ENCODE peak calls at places on chromosomes 5 and 9, in six cellular contexts. One of them, this sample, is unnamed.

GRCh38 chr5:139482050-139482889 is at the start of gene STING1:
- DNase-seq in A549: no peak
- DNase-seq in progenitor cell of endocrine pancreas: no peak
- DNase-seq in GM06990: peak
- DNase-seq in cardiac muscle cell: peak
- DNase-seq in foreskin keratinocyte: peak
- DNase-seq in this sample: peak

GRCh38 chr5:42874621-42875198 is 63.0 kb upstream of the SELENOP start:
- DNase-seq in GM06990: no peak
- DNase-seq in progenitor cell of endocrine pancreas: no peak
- DNase-seq in foreskin keratinocyte: no peak
- DNase-seq in A549: no peak
- DNase-seq in cardiac muscle cell: no peak
- DNase-seq in this sample: no peak

GRCh38 chr9:108161520-108161919 is 672.0 kb upstream of the KLF4 start:
- DNase-seq in cardiac muscle cell: no peak
- DNase-seq in GM06990: no peak
- DNase-seq in progenitor cell of endocrine pancreas: no peak
- DNase-seq in foreskin keratinocyte: no peak
- DNase-seq in A549: no peak
- DNase-seq in this sample: no peak

GRCh38 chr9:122158202-122158601 is 1.4 kb downstream of the NDUFA8 start:
- DNase-seq in progenitor cell of endocrine pancreas: no peak
- DNase-seq in cardiac muscle cell: peak
- DNase-seq in GM06990: peak
- DNase-seq in foreskin keratinocyte: peak
- DNase-seq in A549: peak
- DNase-seq in this sample: no peak

GRCh38 chr5:146461319-146461718 is 14.2 kb downstream of the TCERG1 start:
- DNase-seq in foreskin keratinocyte: no peak
- DNase-seq in A549: no peak
- DNase-seq in cardiac muscle cell: peak
- DNase-seq in GM06990: no peak
- DNase-seq in progenitor cell of endocrine pancreas: no peak
- DNase-seq in this sample: no peak

GRCh38 chr5:128135286-128135685 is 51.7 kb downstream of the SLC12A2 start:
- DNase-seq in A549: no peak
- DNase-seq in cardiac muscle cell: no peak
- DNase-seq in foreskin keratinocyte: no peak
- DNase-seq in GM06990: no peak
- DNase-seq in progenitor cell of endocrine pancreas: no peak
- DNase-seq in this sample: no peak

GRCh38 chr5:76703707-76704106 is 12.2 kb upstream of the F2R start:
- DNase-seq in foreskin keratinocyte: no peak
- DNase-seq in progenitor cell of endocrine pancreas: no peak
- DNase-seq in cardiac muscle cell: no peak
- DNase-seq in GM06990: no peak
- DNase-seq in A549: no peak
- DNase-seq in this sample: no peak

GRCh38 chr5:1138445-1139207 is 26.8 kb upstream of the SLC12A7 start:
- DNase-seq in progenitor cell of endocrine pancreas: no peak
- DNase-seq in foreskin keratinocyte: no peak
- DNase-seq in A549: no peak
- DNase-seq in cardiac muscle cell: no peak
- DNase-seq in GM06990: no peak
- DNase-seq in this sample: no peak

GRCh38 chr5:84816746-84817547 is 432.3 kb upstream of the EDIL3 start:
- DNase-seq in foreskin keratinocyte: peak
- DNase-seq in cardiac muscle cell: peak
- DNase-seq in progenitor cell of endocrine pancreas: no peak
- DNase-seq in A549: no peak
- DNase-seq in GM06990: no peak
- DNase-seq in this sample: no peak

GRCh38 chr5:114450516-114450909 is 88.6 kb downstream of the KCNN2 start:
- DNase-seq in cardiac muscle cell: peak
- DNase-seq in GM06990: no peak
- DNase-seq in A549: no peak
- DNase-seq in progenitor cell of endocrine pancreas: no peak
- DNase-seq in foreskin keratinocyte: no peak
- DNase-seq in this sample: no peak

GRCh38 chr5:150156540-150156939 is 895 bp upstream of the PDGFRB start:
- DNase-seq in A549: no peak
- DNase-seq in progenitor cell of endocrine pancreas: no peak
- DNase-seq in cardiac muscle cell: no peak
- DNase-seq in GM06990: no peak
- DNase-seq in foreskin keratinocyte: no peak
- DNase-seq in this sample: no peak

GRCh38 chr5:58854396-58854795 is 271.5 kb downstream of the RAB3C start:
- DNase-seq in progenitor cell of endocrine pancreas: no peak
- DNase-seq in A549: no peak
- DNase-seq in foreskin keratinocyte: no peak
- DNase-seq in GM06990: no peak
- DNase-seq in cardiac muscle cell: peak
- DNase-seq in this sample: no peak

GRCh38 chr5:77662615-77663014 is 24.1 kb upstream of the OTP start:
- DNase-seq in progenitor cell of endocrine pancreas: no peak
- DNase-seq in A549: no peak
- DNase-seq in cardiac muscle cell: no peak
- DNase-seq in GM06990: peak
- DNase-seq in foreskin keratinocyte: no peak
- DNase-seq in this sample: no peak

GRCh38 chr5:171845857-171846785 is 60.5 kb downstream of the SMIM23 start:
- DNase-seq in A549: peak
- DNase-seq in GM06990: no peak
- DNase-seq in cardiac muscle cell: peak
- DNase-seq in foreskin keratinocyte: no peak
- DNase-seq in progenitor cell of endocrine pancreas: no peak
- DNase-seq in this sample: no peak
- TF ChIP-seq CTCF in A549: peak
- TF ChIP-seq CTCF in GM06990: no peak
- TF ChIP-seq CTCF in cardiac muscle cell: peak
- TF ChIP-seq CTCF in foreskin keratinocyte: peak
- TF ChIP-seq CTCF in progenitor cell of endocrine pancreas: no peak
- TF ChIP-seq CTCF in this sample: no peak

GRCh38 chr5:56311306-56311904 is 78.3 kb upstream of the ANKRD55 start:
- DNase-seq in progenitor cell of endocrine pancreas: no peak
- DNase-seq in cardiac muscle cell: no peak
- DNase-seq in foreskin keratinocyte: no peak
- DNase-seq in GM06990: no peak
- DNase-seq in A549: no peak
- DNase-seq in this sample: no peak

GRCh38 chr5:56316302-56316994 is 83.3 kb upstream of the ANKRD55 start:
- DNase-seq in progenitor cell of endocrine pancreas: no peak
- DNase-seq in foreskin keratinocyte: no peak
- DNase-seq in cardiac muscle cell: no peak
- DNase-seq in A549: no peak
- DNase-seq in GM06990: no peak
- DNase-seq in this sample: no peak

GRCh38 chr5:56313596-56313995 is 80.5 kb upstream of the ANKRD55 start:
- DNase-seq in cardiac muscle cell: no peak
- DNase-seq in A549: no peak
- DNase-seq in foreskin keratinocyte: no peak
- DNase-seq in GM06990: no peak
- DNase-seq in progenitor cell of endocrine pancreas: no peak
- DNase-seq in this sample: no peak

GRCh38 chr5:56313004-56313531 is 79.9 kb upstream of the ANKRD55 start:
- DNase-seq in foreskin keratinocyte: no peak
- DNase-seq in A549: no peak
- DNase-seq in cardiac muscle cell: no peak
- DNase-seq in progenitor cell of endocrine pancreas: no peak
- DNase-seq in GM06990: no peak
- DNase-seq in this sample: no peak

GRCh38 chr5:56314536-56314935 is 81.4 kb upstream of the ANKRD55 start:
- DNase-seq in cardiac muscle cell: peak
- DNase-seq in GM06990: peak
- DNase-seq in progenitor cell of endocrine pancreas: no peak
- DNase-seq in A549: peak
- DNase-seq in foreskin keratinocyte: no peak
- DNase-seq in this sample: peak
- TF ChIP-seq CTCF in cardiac muscle cell: peak
- TF ChIP-seq CTCF in GM06990: peak
- TF ChIP-seq CTCF in progenitor cell of endocrine pancreas: peak
- TF ChIP-seq CTCF in A549: peak
- TF ChIP-seq CTCF in foreskin keratinocyte: no peak
- TF ChIP-seq CTCF in this sample: peak

GRCh38 chr5:79075646-79076426 is 6.3 kb downstream of the BHMT2 start:
- DNase-seq in progenitor cell of endocrine pancreas: no peak
- DNase-seq in A549: no peak
- DNase-seq in foreskin keratinocyte: no peak
- DNase-seq in GM06990: no peak
- DNase-seq in cardiac muscle cell: no peak
- DNase-seq in this sample: no peak
- TF ChIP-seq CTCF in progenitor cell of endocrine pancreas: no peak
- TF ChIP-seq CTCF in A549: no peak
- TF ChIP-seq CTCF in foreskin keratinocyte: no peak
- TF ChIP-seq CTCF in GM06990: peak
- TF ChIP-seq CTCF in cardiac muscle cell: no peak
- TF ChIP-seq CTCF in this sample: no peak

DNA sequence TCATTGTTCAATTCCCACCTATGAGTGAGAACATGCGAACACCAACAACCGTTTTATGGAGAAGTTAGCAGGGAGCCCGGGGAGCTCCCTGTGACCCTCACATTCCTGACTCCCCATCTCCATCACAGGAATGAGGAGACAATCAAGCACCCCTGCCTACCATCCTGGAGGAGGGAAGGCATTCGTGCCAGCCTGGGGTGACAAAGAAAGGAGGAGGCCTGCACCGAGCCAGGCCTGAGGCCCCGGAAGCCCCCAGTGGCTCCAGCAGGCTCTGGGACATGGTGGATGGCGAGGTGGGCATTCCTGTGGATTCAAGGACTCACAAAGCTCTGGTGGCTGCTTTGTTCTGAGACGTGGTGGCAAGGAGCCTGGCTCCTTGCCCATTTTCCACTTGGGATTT is 36.5 kb upstream of the UGT3A1 start:
- DNase-seq in cardiac muscle cell: no peak
- DNase-seq in GM06990: no peak
- DNase-seq in foreskin keratinocyte: no peak
- DNase-seq in progenitor cell of endocrine pancreas: no peak
- DNase-seq in A549: no peak
- DNase-seq in this sample: no peak
- TF ChIP-seq CTCF in cardiac muscle cell: no peak
- TF ChIP-seq CTCF in GM06990: no peak
- TF ChIP-seq CTCF in foreskin keratinocyte: no peak
- TF ChIP-seq CTCF in progenitor cell of endocrine pancreas: no peak
- TF ChIP-seq CTCF in A549: no peak
- TF ChIP-seq CTCF in this sample: no peak

GRCh38 chr5:14416709-14417108 is 164.9 kb upstream of the OTULINL start:
- DNase-seq in A549: no peak
- DNase-seq in progenitor cell of endocrine pancreas: no peak
- DNase-seq in foreskin keratinocyte: no peak
- DNase-seq in cardiac muscle cell: peak
- DNase-seq in GM06990: no peak
- DNase-seq in this sample: no peak

GRCh38 chr5:14419686-14420085 is 161.9 kb upstream of the OTULINL start:
- DNase-seq in GM06990: no peak
- DNase-seq in A549: no peak
- DNase-seq in progenitor cell of endocrine pancreas: no peak
- DNase-seq in foreskin keratinocyte: no peak
- DNase-seq in cardiac muscle cell: no peak
- DNase-seq in this sample: no peak

GRCh38 chr5:14417792-14418765 is 163.5 kb upstream of the OTULINL start:
- DNase-seq in foreskin keratinocyte: no peak
- DNase-seq in progenitor cell of endocrine pancreas: no peak
- DNase-seq in cardiac muscle cell: peak
- DNase-seq in A549: no peak
- DNase-seq in GM06990: no peak
- DNase-seq in this sample: no peak

GRCh38 chr5:14415516-14416074 is 166.0 kb upstream of the OTULINL start:
- DNase-seq in cardiac muscle cell: no peak
- DNase-seq in GM06990: peak
- DNase-seq in A549: no peak
- DNase-seq in foreskin keratinocyte: no peak
- DNase-seq in progenitor cell of endocrine pancreas: no peak
- DNase-seq in this sample: no peak

DNA sequence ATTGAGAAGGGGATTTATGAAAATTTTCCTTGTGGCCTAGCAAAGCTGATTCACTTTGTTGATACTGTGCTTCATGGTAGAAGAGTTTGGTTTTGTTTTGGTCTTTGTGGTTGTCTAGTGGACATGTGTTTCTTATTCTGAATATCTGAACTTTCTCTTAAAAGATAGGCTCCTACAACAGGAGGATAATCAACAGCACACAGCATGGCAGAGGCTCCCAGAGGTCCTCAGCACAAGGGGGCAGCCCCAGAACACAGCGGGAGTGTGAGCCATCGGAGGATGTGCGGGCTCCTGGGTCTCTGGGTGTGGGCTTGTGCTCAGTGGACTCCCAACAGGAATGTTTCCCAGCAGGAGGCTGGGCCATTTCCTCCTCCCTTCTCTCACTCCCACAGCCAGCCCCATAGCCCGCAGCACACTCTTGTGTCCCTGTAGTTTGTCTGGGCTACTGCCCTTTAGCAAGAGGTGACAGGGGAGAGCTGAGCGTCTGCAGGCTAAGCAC is 164.3 kb upstream of the OTULINL start:
- DNase-seq in GM06990: no peak
- DNase-seq in foreskin keratinocyte: no peak
- DNase-seq in cardiac muscle cell: peak
- DNase-seq in A549: no peak
- DNase-seq in progenitor cell of endocrine pancreas: no peak
- DNase-seq in this sample: no peak
- TF ChIP-seq CTCF in GM06990: no peak
- TF ChIP-seq CTCF in foreskin keratinocyte: no peak
- TF ChIP-seq CTCF in cardiac muscle cell: peak
- TF ChIP-seq CTCF in A549: no peak
- TF ChIP-seq CTCF in progenitor cell of endocrine pancreas: no peak
- TF ChIP-seq CTCF in this sample: no peak

DNA sequence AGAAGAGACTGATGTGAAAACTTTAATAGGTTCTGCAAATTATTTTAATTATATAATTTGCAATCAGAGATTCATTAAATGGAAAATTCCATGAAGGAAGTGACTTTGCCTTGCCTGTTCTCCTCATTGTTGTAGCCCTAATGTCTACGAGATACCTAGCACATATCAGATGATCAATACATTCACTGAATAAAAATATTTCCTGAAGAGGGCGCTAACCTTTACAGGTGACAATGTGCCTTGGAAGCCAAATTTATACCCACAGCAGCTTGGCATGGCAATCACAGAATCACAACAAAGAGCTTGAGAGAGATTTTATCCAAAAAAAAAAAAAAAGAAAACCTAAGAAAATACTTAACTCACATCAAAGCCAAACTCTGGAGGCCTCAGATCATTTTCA is 17.4 kb downstream of the HAUS6 start:
- DNase-seq in foreskin keratinocyte: no peak
- DNase-seq in progenitor cell of endocrine pancreas: no peak
- DNase-seq in A549: peak
- DNase-seq in GM06990: no peak
- DNase-seq in cardiac muscle cell: peak
- DNase-seq in this sample: no peak
- TF ChIP-seq CTCF in foreskin keratinocyte: peak
- TF ChIP-seq CTCF in progenitor cell of endocrine pancreas: peak
- TF ChIP-seq CTCF in A549: peak
- TF ChIP-seq CTCF in GM06990: peak
- TF ChIP-seq CTCF in cardiac muscle cell: peak
- TF ChIP-seq CTCF in this sample: peak

DNA sequence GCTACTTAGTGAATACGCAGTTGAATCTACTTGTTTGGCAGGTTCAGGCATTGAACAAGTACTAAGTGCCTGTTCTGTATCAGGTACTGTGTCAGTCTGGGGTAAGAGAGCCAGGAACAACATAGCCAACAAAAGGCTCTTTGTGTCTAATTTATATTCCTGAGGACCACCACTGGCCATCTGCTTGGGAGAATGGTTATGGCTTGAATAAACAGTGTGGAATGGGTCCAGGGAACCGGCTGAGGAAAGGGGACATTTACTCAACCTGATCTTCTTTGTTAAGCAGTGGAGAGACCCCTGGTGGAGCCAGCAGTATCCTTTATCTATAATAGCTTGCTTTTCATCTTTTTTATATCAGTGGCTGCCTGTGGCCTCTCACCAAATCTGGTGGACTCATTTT is 38.6 kb downstream of the EXOSC2 start:
- DNase-seq in progenitor cell of endocrine pancreas: no peak
- DNase-seq in cardiac muscle cell: peak
- DNase-seq in A549: peak
- DNase-seq in foreskin keratinocyte: no peak
- DNase-seq in GM06990: no peak
- DNase-seq in this sample: no peak
- TF ChIP-seq CTCF in progenitor cell of endocrine pancreas: peak
- TF ChIP-seq CTCF in cardiac muscle cell: no peak
- TF ChIP-seq CTCF in A549: peak
- TF ChIP-seq CTCF in foreskin keratinocyte: peak
- TF ChIP-seq CTCF in GM06990: no peak
- TF ChIP-seq CTCF in this sample: no peak

This sample was measured in CD8-positive, alpha-beta T cell.